ENCODE peak calls at places on chromosomes 3 and 15, in eight cellular contexts. One of them, this sample, is unnamed.

GRCh38 chr3:46896386-46896785 is 18.9 kb downstream of the PTH1R start:
- DNase-seq in activated CD4-positive, alpha-beta T cell treated with anti-CD3 and anti-CD28 coated beads, Interleukin-2, amount 50 U/mL, for 1 hour: no peak
- DNase-seq in non-pigmented ciliary epithelial cell: no peak
- DNase-seq in caudate nucleus: no peak
- DNase-seq in central memory CD4-positive, alpha-beta T cell: no peak
- DNase-seq in GDM1: no peak
- DNase-seq in foreskin fibroblast: no peak
- DNase-seq in A549: no peak
- DNase-seq in this sample: peak

GRCh38 chr3:147431746-147432145 is 22.6 kb downstream of the ZIC1 start:
- DNase-seq in non-pigmented ciliary epithelial cell: no peak
- DNase-seq in central memory CD4-positive, alpha-beta T cell: no peak
- DNase-seq in activated CD4-positive, alpha-beta T cell treated with anti-CD3 and anti-CD28 coated beads, Interleukin-2, amount 50 U/mL, for 1 hour: no peak
- DNase-seq in A549: no peak
- DNase-seq in foreskin fibroblast: peak
- DNase-seq in GDM1: no peak
- DNase-seq in caudate nucleus: no peak
- DNase-seq in this sample: no peak

GRCh38 chr3:45387636-45388348 is 584 bp upstream of the LARS2 start:
- DNase-seq in foreskin fibroblast: no peak
- DNase-seq in A549: no peak
- DNase-seq in non-pigmented ciliary epithelial cell: no peak
- DNase-seq in activated CD4-positive, alpha-beta T cell treated with anti-CD3 and anti-CD28 coated beads, Interleukin-2, amount 50 U/mL, for 1 hour: no peak
- DNase-seq in central memory CD4-positive, alpha-beta T cell: no peak
- DNase-seq in caudate nucleus: no peak
- DNase-seq in GDM1: no peak
- DNase-seq in this sample: peak

GRCh38 chr3:147368561-147369151 is 37.7 kb downstream of the ZIC4 start:
- DNase-seq in A549: no peak
- DNase-seq in central memory CD4-positive, alpha-beta T cell: no peak
- DNase-seq in GDM1: no peak
- DNase-seq in non-pigmented ciliary epithelial cell: no peak
- DNase-seq in foreskin fibroblast: no peak
- DNase-seq in caudate nucleus: no peak
- DNase-seq in activated CD4-positive, alpha-beta T cell treated with anti-CD3 and anti-CD28 coated beads, Interleukin-2, amount 50 U/mL, for 1 hour: no peak
- DNase-seq in this sample: no peak

GRCh38 chr3:58013973-58014649 is 5.9 kb downstream of the FLNB start:
- DNase-seq in caudate nucleus: no peak
- DNase-seq in central memory CD4-positive, alpha-beta T cell: no peak
- DNase-seq in activated CD4-positive, alpha-beta T cell treated with anti-CD3 and anti-CD28 coated beads, Interleukin-2, amount 50 U/mL, for 1 hour: no peak
- DNase-seq in foreskin fibroblast: peak
- DNase-seq in A549: no peak
- DNase-seq in non-pigmented ciliary epithelial cell: no peak
- DNase-seq in GDM1: no peak
- DNase-seq in this sample: peak

GRCh38 chr3:184176377-184177330 is 2.0 kb downstream of the AP2M1 start:
- DNase-seq in A549: peak
- DNase-seq in non-pigmented ciliary epithelial cell: peak
- DNase-seq in GDM1: peak
- DNase-seq in central memory CD4-positive, alpha-beta T cell: no peak
- DNase-seq in caudate nucleus: peak
- DNase-seq in activated CD4-positive, alpha-beta T cell treated with anti-CD3 and anti-CD28 coated beads, Interleukin-2, amount 50 U/mL, for 1 hour: no peak
- DNase-seq in foreskin fibroblast: peak
- DNase-seq in this sample: peak

GRCh38 chr3:65936908-65937638 is 101.6 kb downstream of the MAGI1 start:
- DNase-seq in caudate nucleus: no peak
- DNase-seq in activated CD4-positive, alpha-beta T cell treated with anti-CD3 and anti-CD28 coated beads, Interleukin-2, amount 50 U/mL, for 1 hour: no peak
- DNase-seq in central memory CD4-positive, alpha-beta T cell: no peak
- DNase-seq in A549: no peak
- DNase-seq in non-pigmented ciliary epithelial cell: no peak
- DNase-seq in GDM1: peak
- DNase-seq in foreskin fibroblast: no peak
- DNase-seq in this sample: no peak

GRCh38 chr3:181712505-181713299 is 977 bp downstream of the SOX2 start:
- DNase-seq in foreskin fibroblast: peak
- DNase-seq in GDM1: no peak
- DNase-seq in A549: no peak
- DNase-seq in caudate nucleus: peak
- DNase-seq in activated CD4-positive, alpha-beta T cell treated with anti-CD3 and anti-CD28 coated beads, Interleukin-2, amount 50 U/mL, for 1 hour: no peak
- DNase-seq in central memory CD4-positive, alpha-beta T cell: no peak
- DNase-seq in non-pigmented ciliary epithelial cell: no peak
- DNase-seq in this sample: no peak

GRCh38 chr3:186425788-186426730 is 64.0 kb upstream of the DGKG start:
- DNase-seq in GDM1: no peak
- DNase-seq in caudate nucleus: no peak
- DNase-seq in A549: peak
- DNase-seq in foreskin fibroblast: peak
- DNase-seq in non-pigmented ciliary epithelial cell: no peak
- DNase-seq in activated CD4-positive, alpha-beta T cell treated with anti-CD3 and anti-CD28 coated beads, Interleukin-2, amount 50 U/mL, for 1 hour: no peak
- DNase-seq in central memory CD4-positive, alpha-beta T cell: no peak
- DNase-seq in this sample: no peak

GRCh38 chr3:40306336-40306735 is 3.2 kb upstream of the EIF1B start:
- DNase-seq in non-pigmented ciliary epithelial cell: no peak
- DNase-seq in A549: no peak
- DNase-seq in caudate nucleus: no peak
- DNase-seq in GDM1: no peak
- DNase-seq in foreskin fibroblast: peak
- DNase-seq in activated CD4-positive, alpha-beta T cell treated with anti-CD3 and anti-CD28 coated beads, Interleukin-2, amount 50 U/mL, for 1 hour: no peak
- DNase-seq in central memory CD4-positive, alpha-beta T cell: no peak
- DNase-seq in this sample: no peak

GRCh38 chr15:78767331-78767951 is 43.8 kb downstream of the ADAMTS7 start:
- DNase-seq in caudate nucleus: no peak
- DNase-seq in central memory CD4-positive, alpha-beta T cell: no peak
- DNase-seq in foreskin fibroblast: no peak
- DNase-seq in non-pigmented ciliary epithelial cell: no peak
- DNase-seq in GDM1: no peak
- DNase-seq in activated CD4-positive, alpha-beta T cell treated with anti-CD3 and anti-CD28 coated beads, Interleukin-2, amount 50 U/mL, for 1 hour: no peak
- DNase-seq in A549: no peak
- DNase-seq in this sample: no peak

GRCh38 chr3:111165411-111165810 is 93.8 kb downstream of the NECTIN3 start:
- DNase-seq in caudate nucleus: no peak
- DNase-seq in foreskin fibroblast: no peak
- DNase-seq in activated CD4-positive, alpha-beta T cell treated with anti-CD3 and anti-CD28 coated beads, Interleukin-2, amount 50 U/mL, for 1 hour: no peak
- DNase-seq in central memory CD4-positive, alpha-beta T cell: no peak
- DNase-seq in A549: no peak
- DNase-seq in GDM1: no peak
- DNase-seq in non-pigmented ciliary epithelial cell: no peak
- DNase-seq in this sample: no peak

GRCh38 chr15:71323604-71324003 is 208.3 kb downstream of the THSD4 start:
- DNase-seq in central memory CD4-positive, alpha-beta T cell: no peak
- DNase-seq in A549: no peak
- DNase-seq in non-pigmented ciliary epithelial cell: no peak
- DNase-seq in activated CD4-positive, alpha-beta T cell treated with anti-CD3 and anti-CD28 coated beads, Interleukin-2, amount 50 U/mL, for 1 hour: no peak
- DNase-seq in foreskin fibroblast: no peak
- DNase-seq in caudate nucleus: no peak
- DNase-seq in GDM1: no peak
- DNase-seq in this sample: no peak

GRCh38 chr3:27467545-27467944 is 16.6 kb downstream of the SLC4A7 start:
- DNase-seq in central memory CD4-positive, alpha-beta T cell: peak
- DNase-seq in foreskin fibroblast: peak
- DNase-seq in caudate nucleus: no peak
- DNase-seq in A549: peak
- DNase-seq in non-pigmented ciliary epithelial cell: no peak
- DNase-seq in GDM1: peak
- DNase-seq in activated CD4-positive, alpha-beta T cell treated with anti-CD3 and anti-CD28 coated beads, Interleukin-2, amount 50 U/mL, for 1 hour: no peak
- DNase-seq in this sample: no peak

GRCh38 chr3:149134560-149134959 is 5.1 kb downstream of the HPS3 start:
- DNase-seq in foreskin fibroblast: peak
- DNase-seq in A549: no peak
- DNase-seq in non-pigmented ciliary epithelial cell: no peak
- DNase-seq in activated CD4-positive, alpha-beta T cell treated with anti-CD3 and anti-CD28 coated beads, Interleukin-2, amount 50 U/mL, for 1 hour: no peak
- DNase-seq in central memory CD4-positive, alpha-beta T cell: no peak
- DNase-seq in caudate nucleus: no peak
- DNase-seq in GDM1: no peak
- DNase-seq in this sample: no peak

GRCh38 chr3:13750731-13751130 is 129.1 kb downstream of the WNT7A start:
- DNase-seq in central memory CD4-positive, alpha-beta T cell: no peak
- DNase-seq in foreskin fibroblast: no peak
- DNase-seq in non-pigmented ciliary epithelial cell: no peak
- DNase-seq in GDM1: no peak
- DNase-seq in activated CD4-positive, alpha-beta T cell treated with anti-CD3 and anti-CD28 coated beads, Interleukin-2, amount 50 U/mL, for 1 hour: no peak
- DNase-seq in caudate nucleus: no peak
- DNase-seq in A549: no peak
- DNase-seq in this sample: no peak

This sample was measured in left ventricle myocardium inferior.